ENCODE peak calls at places on chromosome 16, in nine cellular contexts. One of them, this sample, is unnamed.

GRCh38 chr16:471353-472198 is 46.1 kb downstream of the RAB11FIP3 start:
- DNase-seq in HepG2: no peak
- DNase-seq in sigmoid colon: peak; percentile 72
- DNase-seq in GM12891: no peak
- DNase-seq in H1: peak; percentile 83
- DNase-seq in GM12878: no peak
- DNase-seq in HCT116: no peak
- DNase-seq in prostate gland: peak; percentile 14
- DNase-seq in endothelial cell of umbilical vein: no peak
- DNase-seq in this sample: no peak

GRCh38 chr16:74999208-74999682 is 421 bp downstream of the ZNRF1 start:
- DNase-seq in HepG2: no peak
- DNase-seq in sigmoid colon: peak; percentile 73
- DNase-seq in GM12891: peak; percentile 44
- DNase-seq in prostate gland: peak; percentile 10
- DNase-seq in H1: no peak
- DNase-seq in HCT116: no peak
- DNase-seq in GM12878: no peak
- DNase-seq in endothelial cell of umbilical vein: no peak
- DNase-seq in this sample: peak; percentile 29

GRCh38 chr16:74562117-74562516 is 44.8 kb downstream of the GLG1 start:
- DNase-seq in GM12878: no peak
- DNase-seq in HepG2: no peak
- DNase-seq in sigmoid colon: no peak
- DNase-seq in GM12891: no peak
- DNase-seq in endothelial cell of umbilical vein: no peak
- DNase-seq in prostate gland: no peak
- DNase-seq in H1: no peak
- DNase-seq in HCT116: no peak
- DNase-seq in this sample: no peak

GRCh38 chr16:27706156-27706705 is 156.3 kb downstream of the KATNIP start:
- DNase-seq in GM12891: no peak
- DNase-seq in prostate gland: no peak
- DNase-seq in HCT116: no peak
- DNase-seq in GM12878: no peak
- DNase-seq in sigmoid colon: peak; percentile 25
- DNase-seq in HepG2: no peak
- DNase-seq in endothelial cell of umbilical vein: no peak
- DNase-seq in H1: no peak
- DNase-seq in this sample: no peak

GRCh38 chr16:68800257-68800875 is 43.0 kb upstream of the TANGO6 start:
- DNase-seq in HCT116: peak; percentile 62
- DNase-seq in HepG2: peak; percentile 77
- DNase-seq in prostate gland: peak; percentile 83
- DNase-seq in sigmoid colon: peak; percentile 71
- DNase-seq in GM12891: peak; percentile 55
- DNase-seq in H1: peak; percentile 82
- DNase-seq in GM12878: peak; percentile 66
- DNase-seq in endothelial cell of umbilical vein: peak; percentile 69
- DNase-seq in this sample: peak; percentile 65

GRCh38 chr16:49491736-49492089 is 118.1 kb downstream of the C16orf78 start:
- DNase-seq in prostate gland: peak; percentile 59
- DNase-seq in HCT116: peak; percentile 15
- DNase-seq in GM12891: no peak
- DNase-seq in HepG2: no peak
- DNase-seq in sigmoid colon: peak; percentile 77
- DNase-seq in endothelial cell of umbilical vein: peak; percentile 20
- DNase-seq in H1: no peak
- DNase-seq in GM12878: no peak
- DNase-seq in this sample: peak; percentile 23

GRCh38 chr16:31513126-31513525 is 4.9 kb upstream of the RUSF1 start:
- DNase-seq in sigmoid colon: no peak
- DNase-seq in HCT116: no peak
- DNase-seq in H1: no peak
- DNase-seq in prostate gland: no peak
- DNase-seq in HepG2: no peak
- DNase-seq in GM12891: no peak
- DNase-seq in GM12878: no peak
- DNase-seq in endothelial cell of umbilical vein: no peak
- DNase-seq in this sample: no peak

GRCh38 chr16:22788190-22788530 is 25.8 kb upstream of the HS3ST2 start:
- DNase-seq in H1: no peak
- DNase-seq in prostate gland: no peak
- DNase-seq in sigmoid colon: no peak
- DNase-seq in HepG2: no peak
- DNase-seq in endothelial cell of umbilical vein: no peak
- DNase-seq in GM12878: no peak
- DNase-seq in HCT116: no peak
- DNase-seq in GM12891: no peak
- DNase-seq in this sample: no peak

GRCh38 chr16:56122251-56122650 is 69.0 kb upstream of the GNAO1 start:
- DNase-seq in sigmoid colon: no peak
- DNase-seq in GM12878: no peak
- DNase-seq in H1: no peak
- DNase-seq in GM12891: no peak
- DNase-seq in HepG2: no peak
- DNase-seq in prostate gland: no peak
- DNase-seq in endothelial cell of umbilical vein: no peak
- DNase-seq in HCT116: no peak
- DNase-seq in this sample: no peak

GRCh38 chr16:78240459-78241222 is 141.2 kb downstream of the WWOX start:
- DNase-seq in GM12891: no peak
- DNase-seq in endothelial cell of umbilical vein: no peak
- DNase-seq in HepG2: peak; percentile 93
- DNase-seq in sigmoid colon: no peak
- DNase-seq in prostate gland: peak; percentile 58
- DNase-seq in GM12878: no peak
- DNase-seq in HCT116: no peak
- DNase-seq in H1: peak; percentile 42
- DNase-seq in this sample: no peak

GRCh38 chr16:67481561-67482259 is 753 bp upstream of the ATP6V0D1 start:
- DNase-seq in sigmoid colon: peak; percentile 86
- DNase-seq in HepG2: peak; percentile 65
- DNase-seq in H1: no peak
- DNase-seq in GM12891: no peak
- DNase-seq in endothelial cell of umbilical vein: peak; percentile 60
- DNase-seq in HCT116: no peak
- DNase-seq in GM12878: no peak
- DNase-seq in prostate gland: no peak
- DNase-seq in this sample: peak; percentile 70

GRCh38 chr16:14399397-14400284 is 230.4 kb downstream of the PARN start:
- DNase-seq in sigmoid colon: peak; percentile 79
- DNase-seq in prostate gland: no peak
- DNase-seq in HepG2: peak; percentile 99
- DNase-seq in H1: no peak
- DNase-seq in endothelial cell of umbilical vein: peak; percentile 34
- DNase-seq in GM12878: peak; percentile 60
- DNase-seq in GM12891: no peak
- DNase-seq in HCT116: peak; percentile 48
- DNase-seq in this sample: no peak

GRCh38 chr16:29761882-29762281 is 16.1 kb upstream of the C16orf54 start:
- DNase-seq in endothelial cell of umbilical vein: no peak
- DNase-seq in GM12891: no peak
- DNase-seq in HepG2: no peak
- DNase-seq in GM12878: no peak
- DNase-seq in prostate gland: no peak
- DNase-seq in HCT116: no peak
- DNase-seq in sigmoid colon: no peak
- DNase-seq in H1: no peak
- DNase-seq in this sample: no peak

GRCh38 chr16:70402916-70403659 is 35.8 kb downstream of the ST3GAL2 start:
- DNase-seq in H1: no peak
- DNase-seq in GM12891: no peak
- DNase-seq in HCT116: no peak
- DNase-seq in HepG2: peak; percentile 44
- DNase-seq in endothelial cell of umbilical vein: no peak
- DNase-seq in sigmoid colon: no peak
- DNase-seq in GM12878: no peak
- DNase-seq in prostate gland: no peak
- DNase-seq in this sample: no peak

GRCh38 chr16:31141489-31142108 is 6.1 kb upstream of the PRSS8 start:
- DNase-seq in H1: no peak
- DNase-seq in sigmoid colon: peak; percentile 77
- DNase-seq in prostate gland: no peak
- DNase-seq in GM12891: no peak
- DNase-seq in endothelial cell of umbilical vein: no peak
- DNase-seq in GM12878: no peak
- DNase-seq in HepG2: no peak
- DNase-seq in HCT116: no peak
- DNase-seq in this sample: no peak

GRCh38 chr16:28910046-28911031 is 14.7 kb downstream of the RABEP2 start:
- DNase-seq in prostate gland: no peak
- DNase-seq in GM12878: no peak
- DNase-seq in HepG2: no peak
- DNase-seq in H1: no peak
- DNase-seq in HCT116: peak; percentile 44
- DNase-seq in sigmoid colon: no peak
- DNase-seq in GM12891: no peak
- DNase-seq in endothelial cell of umbilical vein: no peak
- DNase-seq in this sample: peak; percentile 74

GRCh38 chr16:76670125-76670857 is 393.1 kb downstream of the CNTNAP4 start:
- DNase-seq in sigmoid colon: no peak
- DNase-seq in endothelial cell of umbilical vein: no peak
- DNase-seq in H1: no peak
- DNase-seq in HCT116: no peak
- DNase-seq in HepG2: no peak
- DNase-seq in GM12891: no peak
- DNase-seq in GM12878: no peak
- DNase-seq in prostate gland: no peak
- DNase-seq in this sample: no peak

GRCh38 chr16:55323637-55324490 is at the start of gene IRX6:
- DNase-seq in H1: peak; percentile 93
- DNase-seq in endothelial cell of umbilical vein: no peak
- DNase-seq in GM12891: no peak
- DNase-seq in HepG2: no peak
- DNase-seq in sigmoid colon: no peak
- DNase-seq in HCT116: no peak
- DNase-seq in GM12878: no peak
- DNase-seq in prostate gland: no peak
- DNase-seq in this sample: no peak

GRCh38 chr16:70720431-70721201 is 34.8 kb upstream of the MTSS2 start:
- DNase-seq in HCT116: no peak
- DNase-seq in sigmoid colon: no peak
- DNase-seq in GM12891: no peak
- DNase-seq in prostate gland: no peak
- DNase-seq in HepG2: no peak
- DNase-seq in endothelial cell of umbilical vein: no peak
- DNase-seq in H1: no peak
- DNase-seq in GM12878: no peak
- DNase-seq in this sample: no peak

GRCh38 chr16:8590161-8590688 is at the start of gene TMEM114:
- DNase-seq in GM12891: no peak
- DNase-seq in H1: peak; percentile 65
- DNase-seq in HCT116: no peak
- DNase-seq in prostate gland: no peak
- DNase-seq in HepG2: no peak
- DNase-seq in GM12878: no peak
- DNase-seq in endothelial cell of umbilical vein: no peak
- DNase-seq in sigmoid colon: no peak
- DNase-seq in this sample: no peak

GRCh38 chr16:88062341-88062861 is 111.2 kb downstream of the BANP start:
- DNase-seq in H1: no peak
- DNase-seq in endothelial cell of umbilical vein: no peak
- DNase-seq in sigmoid colon: peak; percentile 83
- DNase-seq in GM12891: no peak
- DNase-seq in HCT116: no peak
- DNase-seq in HepG2: no peak
- DNase-seq in prostate gland: no peak
- DNase-seq in GM12878: no peak
- DNase-seq in this sample: no peak
- TF ChIP-seq POLR2AphosphoS5 in H1: no peak
- TF ChIP-seq POLR2AphosphoS5 in endothelial cell of umbilical vein: no peak
- TF ChIP-seq POLR2AphosphoS5 in sigmoid colon: no peak
- TF ChIP-seq POLR2AphosphoS5 in GM12891: no peak
- TF ChIP-seq POLR2AphosphoS5 in HCT116: no peak
- TF ChIP-seq POLR2AphosphoS5 in HepG2: no peak
- TF ChIP-seq POLR2AphosphoS5 in prostate gland: no peak
- TF ChIP-seq POLR2AphosphoS5 in GM12878: no peak
- TF ChIP-seq POLR2AphosphoS5 in this sample: no peak

GRCh38 chr16:89350701-89351380 is 133.3 kb downstream of the ZNF778 start:
- DNase-seq in endothelial cell of umbilical vein: no peak
- DNase-seq in H1: no peak
- DNase-seq in GM12891: no peak
- DNase-seq in HCT116: no peak
- DNase-seq in prostate gland: no peak
- DNase-seq in GM12878: no peak
- DNase-seq in HepG2: no peak
- DNase-seq in sigmoid colon: no peak
- DNase-seq in this sample: no peak
- TF ChIP-seq POLR2A in endothelial cell of umbilical vein: no peak
- TF ChIP-seq POLR2A in H1: no peak
- TF ChIP-seq POLR2A in GM12891: no peak
- TF ChIP-seq POLR2A in HCT116: no peak
- TF ChIP-seq POLR2A in prostate gland: no peak
- TF ChIP-seq POLR2A in GM12878: no peak
- TF ChIP-seq POLR2A in HepG2: no peak
- TF ChIP-seq POLR2A in sigmoid colon: no peak
- TF ChIP-seq POLR2A in this sample: no peak

DNA sequence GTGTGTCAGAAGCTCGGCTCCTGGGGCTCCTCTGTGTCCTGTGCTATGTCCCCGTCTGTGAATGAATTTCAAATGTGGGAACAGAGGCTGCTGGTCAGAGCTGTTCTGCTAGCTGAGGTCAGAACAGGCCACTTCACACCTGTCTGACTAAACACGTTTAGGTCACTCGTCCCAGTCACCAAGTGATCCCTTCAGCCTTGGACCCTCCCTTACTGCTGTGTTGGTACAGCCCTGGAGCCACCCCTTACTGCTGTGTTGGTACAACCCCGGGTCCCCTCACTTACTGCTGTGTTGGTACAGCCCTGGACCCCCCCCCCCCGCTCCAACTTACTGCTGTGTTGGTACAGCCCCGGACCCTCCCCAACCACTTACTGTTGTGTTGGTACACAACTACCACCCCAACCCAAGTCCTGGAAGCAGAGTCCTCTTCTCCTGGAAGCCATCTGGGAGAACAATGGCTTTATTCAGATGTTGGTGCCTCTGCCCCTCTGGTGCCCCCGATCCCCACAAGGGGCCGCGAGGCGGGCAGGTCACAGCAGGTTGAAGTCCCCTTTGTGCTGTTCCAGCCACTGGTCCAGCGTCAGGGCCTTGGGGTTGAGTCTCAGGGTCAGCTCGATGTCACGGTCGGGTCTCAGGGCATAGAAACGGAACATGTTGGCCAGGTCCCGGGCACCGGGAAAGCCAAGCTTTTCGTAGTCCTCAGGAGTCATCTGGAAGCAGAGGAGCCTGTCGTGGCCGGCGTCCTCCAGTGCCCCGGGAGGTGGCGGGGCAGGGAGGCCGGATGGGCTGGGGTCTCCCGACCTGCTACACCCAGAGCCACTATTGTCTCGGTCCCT is 13.0 kb downstream of the NMRAL1 start:
- DNase-seq in GM12878: no peak
- DNase-seq in endothelial cell of umbilical vein: no peak
- DNase-seq in GM12891: no peak
- DNase-seq in HepG2: peak; percentile 97
- DNase-seq in H1: peak; percentile 66
- DNase-seq in prostate gland: no peak
- DNase-seq in sigmoid colon: no peak
- DNase-seq in HCT116: no peak
- DNase-seq in this sample: no peak
- TF ChIP-seq POLR2AphosphoS5 in GM12878: peak; percentile 38
- TF ChIP-seq POLR2AphosphoS5 in endothelial cell of umbilical vein: peak; percentile 42
- TF ChIP-seq POLR2AphosphoS5 in GM12891: no peak
- TF ChIP-seq POLR2AphosphoS5 in HepG2: peak; percentile 68
- TF ChIP-seq POLR2AphosphoS5 in H1: peak; percentile 58
- TF ChIP-seq POLR2AphosphoS5 in prostate gland: no peak
- TF ChIP-seq POLR2AphosphoS5 in sigmoid colon: no peak
- TF ChIP-seq POLR2AphosphoS5 in HCT116: no peak
- TF ChIP-seq POLR2AphosphoS5 in this sample: no peak

GRCh38 chr16:72946474-72947194 is 101.3 kb downstream of the ZFHX3 start:
- DNase-seq in HepG2: no peak
- DNase-seq in H1: no peak
- DNase-seq in HCT116: no peak
- DNase-seq in GM12891: no peak
- DNase-seq in sigmoid colon: peak; percentile 77
- DNase-seq in prostate gland: no peak
- DNase-seq in GM12878: no peak
- DNase-seq in endothelial cell of umbilical vein: no peak
- DNase-seq in this sample: no peak
- TF ChIP-seq POLR2A in HepG2: no peak
- TF ChIP-seq POLR2A in H1: no peak
- TF ChIP-seq POLR2A in HCT116: no peak
- TF ChIP-seq POLR2A in GM12891: no peak
- TF ChIP-seq POLR2A in sigmoid colon: no peak
- TF ChIP-seq POLR2A in prostate gland: no peak
- TF ChIP-seq POLR2A in GM12878: no peak
- TF ChIP-seq POLR2A in endothelial cell of umbilical vein: no peak
- TF ChIP-seq POLR2A in this sample: no peak